ENCODE peak calls at places on chromosomes 5 and 9, in six cellular contexts. One of them, this sample, is unnamed. For H3K4me1, the result is how much of the 10 kb centered on the place peaks cover.

GRCh38 chr5:72817076-72817476 is 615 bp downstream of the TNPO1 start:
- DNase-seq in right cardiac atrium: peak
- DNase-seq in IMR-90: peak
- DNase-seq in esophagus squamous epithelium: no peak
- DNase-seq in heart right ventricle: peak
- DNase-seq in neuronal stem cell: no peak
- DNase-seq in this sample: peak

GRCh38 chr5:76257897-76258296 is 145.2 kb upstream of the IQGAP2 start:
- DNase-seq in right cardiac atrium: no peak
- DNase-seq in IMR-90: no peak
- DNase-seq in esophagus squamous epithelium: no peak
- DNase-seq in heart right ventricle: no peak
- DNase-seq in neuronal stem cell: no peak
- DNase-seq in this sample: no peak

GRCh38 chr5:178335287-178336030 is 102.9 kb upstream of the PHYKPL start:
- DNase-seq in right cardiac atrium: no peak
- DNase-seq in IMR-90: no peak
- DNase-seq in esophagus squamous epithelium: no peak
- DNase-seq in heart right ventricle: no peak
- DNase-seq in neuronal stem cell: no peak
- DNase-seq in this sample: no peak

GRCh38 chr5:15500326-15500958 is 462 bp downstream of the FBXL7 start:
- DNase-seq in right cardiac atrium: peak
- DNase-seq in IMR-90: peak
- DNase-seq in esophagus squamous epithelium: no peak
- DNase-seq in heart right ventricle: peak
- DNase-seq in neuronal stem cell: peak
- DNase-seq in this sample: no peak

GRCh38 chr5:122093415-122093814 is 15.4 kb upstream of the LOX start:
- DNase-seq in right cardiac atrium: no peak
- DNase-seq in IMR-90: peak
- DNase-seq in esophagus squamous epithelium: no peak
- DNase-seq in heart right ventricle: no peak
- DNase-seq in neuronal stem cell: no peak
- DNase-seq in this sample: no peak

GRCh38 chr5:60437308-60437707 is 262.7 kb downstream of the DEPDC1B start:
- DNase-seq in right cardiac atrium: no peak
- DNase-seq in IMR-90: no peak
- DNase-seq in esophagus squamous epithelium: no peak
- DNase-seq in heart right ventricle: no peak
- DNase-seq in neuronal stem cell: no peak
- DNase-seq in this sample: no peak

GRCh38 chr5:33257807-33258491 is 182.8 kb upstream of the TARS1 start:
- DNase-seq in right cardiac atrium: no peak
- DNase-seq in IMR-90: peak
- DNase-seq in esophagus squamous epithelium: no peak
- DNase-seq in heart right ventricle: no peak
- DNase-seq in neuronal stem cell: no peak
- DNase-seq in this sample: no peak

GRCh38 chr5:61767231-61768080 is 435.4 kb downstream of the ZSWIM6 start:
- DNase-seq in right cardiac atrium: no peak
- DNase-seq in IMR-90: no peak
- DNase-seq in esophagus squamous epithelium: no peak
- DNase-seq in heart right ventricle: no peak
- DNase-seq in neuronal stem cell: no peak
- DNase-seq in this sample: no peak

GRCh38 chr5:95946451-95946850 is 15.2 kb downstream of the ELL2 start:
- DNase-seq in right cardiac atrium: no peak
- DNase-seq in IMR-90: no peak
- DNase-seq in esophagus squamous epithelium: no peak
- DNase-seq in heart right ventricle: no peak
- DNase-seq in neuronal stem cell: no peak
- DNase-seq in this sample: no peak

GRCh38 chr9:110626109-110626829 is 42.3 kb upstream of the MUSK start:
- DNase-seq in right cardiac atrium: no peak
- DNase-seq in IMR-90: peak
- DNase-seq in esophagus squamous epithelium: no peak
- DNase-seq in heart right ventricle: no peak
- DNase-seq in neuronal stem cell: no peak
- DNase-seq in this sample: no peak

GRCh38 chr5:176537608-176538504 is 654 bp upstream of the RNF44 start:
- DNase-seq in right cardiac atrium: peak
- DNase-seq in IMR-90: peak
- DNase-seq in esophagus squamous epithelium: peak
- DNase-seq in heart right ventricle: peak
- DNase-seq in neuronal stem cell: peak
- DNase-seq in this sample: peak

GRCh38 chr5:176536902-176537607 is at the start of gene RNF44:
- DNase-seq in right cardiac atrium: peak
- DNase-seq in IMR-90: peak
- DNase-seq in esophagus squamous epithelium: peak
- DNase-seq in heart right ventricle: peak
- DNase-seq in neuronal stem cell: peak
- DNase-seq in this sample: peak

GRCh38 chr5:176538985-176539384 is 1.8 kb upstream of the RNF44 start:
- DNase-seq in right cardiac atrium: no peak
- DNase-seq in IMR-90: no peak
- DNase-seq in esophagus squamous epithelium: no peak
- DNase-seq in heart right ventricle: no peak
- DNase-seq in neuronal stem cell: no peak
- DNase-seq in this sample: no peak

GRCh38 chr5:176540476-176540899 is 3.3 kb upstream of the RNF44 start:
- DNase-seq in right cardiac atrium: no peak
- DNase-seq in IMR-90: no peak
- DNase-seq in esophagus squamous epithelium: no peak
- DNase-seq in heart right ventricle: no peak
- DNase-seq in neuronal stem cell: no peak
- DNase-seq in this sample: no peak

GRCh38 chr5:176538505-176538806 is 1.3 kb upstream of the RNF44 start:
- DNase-seq in right cardiac atrium: no peak
- DNase-seq in IMR-90: no peak
- DNase-seq in esophagus squamous epithelium: no peak
- DNase-seq in heart right ventricle: no peak
- DNase-seq in neuronal stem cell: no peak
- DNase-seq in this sample: no peak
- H3K4me3 ChIP-seq in right cardiac atrium: no peak
- H3K4me3 ChIP-seq in IMR-90: no peak
- H3K4me3 ChIP-seq in esophagus squamous epithelium: no peak
- H3K4me3 ChIP-seq in heart right ventricle: peak
- H3K4me3 ChIP-seq in neuronal stem cell: peak
- H3K4me3 ChIP-seq in this sample: peak

GRCh38 chr9:94885854-94886447 is 159.5 kb downstream of the AOPEP start:
- DNase-seq in right cardiac atrium: no peak
- DNase-seq in IMR-90: no peak
- DNase-seq in esophagus squamous epithelium: no peak
- DNase-seq in heart right ventricle: no peak
- DNase-seq in neuronal stem cell: no peak
- DNase-seq in this sample: no peak
- H3K4me1 ChIP-seq in right cardiac atrium: under half
- H3K4me1 ChIP-seq in IMR-90: under half
- H3K4me1 ChIP-seq in esophagus squamous epithelium: under half
- H3K4me1 ChIP-seq in heart right ventricle: half or more
- H3K4me1 ChIP-seq in neuronal stem cell: under half
- H3K4me1 ChIP-seq in this sample: under half

DNA sequence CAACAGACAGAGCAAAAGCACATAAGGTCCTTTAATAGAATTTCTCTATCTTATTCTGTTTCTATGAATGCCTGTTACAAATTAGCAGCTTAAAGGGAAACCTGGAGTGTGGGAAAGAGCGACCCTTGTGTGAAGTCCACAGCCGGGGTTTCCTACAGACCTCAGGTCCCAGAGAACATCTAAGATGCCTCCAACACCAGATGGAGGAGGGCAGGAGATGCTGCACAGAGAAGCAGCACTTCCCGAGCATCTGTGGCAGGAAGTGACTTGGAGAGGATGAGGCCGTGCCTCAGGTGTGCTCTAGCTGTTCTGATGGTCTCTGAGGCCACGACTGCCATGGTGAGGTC is 26.8 kb downstream of the IRF1 start:
- DNase-seq in right cardiac atrium: no peak
- DNase-seq in IMR-90: no peak
- DNase-seq in esophagus squamous epithelium: no peak
- DNase-seq in heart right ventricle: no peak
- DNase-seq in neuronal stem cell: no peak
- DNase-seq in this sample: no peak
- H3K4me3 ChIP-seq in right cardiac atrium: no peak
- H3K4me3 ChIP-seq in IMR-90: no peak
- H3K4me3 ChIP-seq in esophagus squamous epithelium: peak
- H3K4me3 ChIP-seq in heart right ventricle: no peak
- H3K4me3 ChIP-seq in neuronal stem cell: no peak
- H3K4me3 ChIP-seq in this sample: peak

DNA sequence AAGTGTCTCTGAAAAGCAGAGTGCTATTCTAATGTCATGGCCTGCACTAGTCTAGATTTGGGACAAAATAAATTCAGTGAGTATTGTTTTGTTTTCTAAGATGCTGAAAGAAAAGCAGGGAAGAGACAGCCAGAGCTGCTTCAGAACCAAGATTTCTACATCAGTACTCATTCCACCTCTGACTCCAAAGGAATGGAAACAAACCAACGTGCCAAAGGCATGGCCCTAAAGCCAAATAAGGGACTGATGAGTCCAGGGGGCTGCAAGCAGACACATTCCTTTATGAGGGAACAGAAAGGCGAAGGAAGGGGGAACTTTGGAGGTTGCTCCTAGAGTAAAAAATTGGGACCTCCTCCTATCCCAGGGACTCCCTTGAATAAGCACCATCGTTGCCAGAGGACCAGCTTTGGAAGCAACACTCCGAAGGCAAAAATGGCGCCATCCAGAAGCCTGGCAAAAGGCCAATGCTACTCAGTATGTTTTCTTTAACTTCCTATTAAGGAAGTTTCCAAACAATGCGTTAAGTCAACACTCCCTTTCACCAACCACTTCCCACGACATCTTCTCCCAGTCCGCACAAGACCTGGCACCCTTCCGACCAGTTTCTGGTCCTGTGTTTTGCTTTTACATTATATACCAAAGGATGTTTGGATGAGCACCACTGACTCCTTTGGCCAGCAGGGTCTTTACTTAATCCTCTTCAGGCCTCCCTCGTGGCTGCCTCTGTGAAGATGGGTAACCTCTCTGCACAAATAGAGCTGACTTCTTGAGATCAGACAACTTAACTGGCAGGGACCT is 31.6 kb downstream of the ADAM19 start:
- DNase-seq in right cardiac atrium: peak
- DNase-seq in IMR-90: peak
- DNase-seq in esophagus squamous epithelium: no peak
- DNase-seq in heart right ventricle: no peak
- DNase-seq in neuronal stem cell: no peak
- DNase-seq in this sample: no peak
- H3K4me1 ChIP-seq in right cardiac atrium: under half
- H3K4me1 ChIP-seq in IMR-90: half or more
- H3K4me1 ChIP-seq in esophagus squamous epithelium: under half
- H3K4me1 ChIP-seq in heart right ventricle: half or more
- H3K4me1 ChIP-seq in neuronal stem cell: under half
- H3K4me1 ChIP-seq in this sample: under half

GRCh38 chr5:160165137-160166068 is 46.2 kb upstream of the PWWP2A start:
- DNase-seq in right cardiac atrium: peak
- DNase-seq in IMR-90: peak
- DNase-seq in esophagus squamous epithelium: peak
- DNase-seq in heart right ventricle: peak
- DNase-seq in neuronal stem cell: peak
- DNase-seq in this sample: no peak
- H3K4me3 ChIP-seq in right cardiac atrium: no peak
- H3K4me3 ChIP-seq in IMR-90: peak
- H3K4me3 ChIP-seq in esophagus squamous epithelium: no peak
- H3K4me3 ChIP-seq in heart right ventricle: no peak
- H3K4me3 ChIP-seq in neuronal stem cell: no peak
- H3K4me3 ChIP-seq in this sample: no peak

DNA sequence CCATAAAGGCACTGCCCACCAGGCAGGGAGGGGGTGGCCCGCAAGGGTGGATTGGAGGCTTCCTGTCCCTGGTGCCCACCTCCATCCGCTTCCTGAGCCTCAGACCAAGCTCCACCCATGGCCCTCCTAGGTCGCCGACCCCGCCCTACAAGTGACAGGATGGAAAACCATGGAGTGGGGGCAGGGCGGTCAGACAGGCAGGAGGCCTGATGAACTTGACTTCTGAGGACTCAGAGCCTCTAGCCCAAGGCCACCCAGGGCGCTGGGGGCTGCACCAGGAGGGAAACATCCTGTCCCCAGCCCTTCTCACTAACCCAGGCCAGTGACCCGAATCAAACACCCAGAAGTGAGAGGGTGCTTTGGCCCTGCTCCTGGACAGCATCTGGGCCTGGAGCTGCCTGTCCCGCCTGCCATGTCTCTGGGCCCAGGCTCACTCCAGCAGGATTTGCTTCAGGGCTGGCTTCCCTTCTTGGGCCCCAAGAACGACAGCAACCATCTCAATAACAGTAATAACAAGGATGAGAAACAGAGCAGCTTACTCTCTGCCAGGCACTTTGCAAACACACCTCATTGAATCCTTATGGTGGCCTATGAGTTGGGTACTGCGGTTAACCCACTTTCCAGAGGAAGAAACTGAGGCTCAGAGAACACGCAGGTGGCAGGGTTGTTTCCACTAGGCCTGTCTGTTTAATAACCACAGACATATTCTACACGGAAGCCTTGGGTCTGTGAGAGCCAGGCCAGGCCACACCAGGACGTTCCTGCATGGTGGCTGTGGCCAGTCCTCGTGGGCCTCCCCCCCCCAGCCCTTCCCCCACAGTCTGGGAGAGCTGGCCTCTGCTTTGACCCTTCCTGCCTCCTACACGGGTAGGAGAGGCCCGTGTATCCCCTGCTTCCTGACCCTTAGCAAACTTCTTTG is 4.4 kb upstream of the ST6GALNAC6 start:
- DNase-seq in right cardiac atrium: peak
- DNase-seq in IMR-90: no peak
- DNase-seq in esophagus squamous epithelium: no peak
- DNase-seq in heart right ventricle: peak
- DNase-seq in neuronal stem cell: no peak
- DNase-seq in this sample: peak
- H3K4me1 ChIP-seq in right cardiac atrium: under half
- H3K4me1 ChIP-seq in IMR-90: under half
- H3K4me1 ChIP-seq in esophagus squamous epithelium: under half
- H3K4me1 ChIP-seq in heart right ventricle: half or more
- H3K4me1 ChIP-seq in neuronal stem cell: under half
- H3K4me1 ChIP-seq in this sample: half or more

GRCh38 chr5:172707285-172708182 is 63.5 kb downstream of the DUSP1 start:
- DNase-seq in right cardiac atrium: peak
- DNase-seq in IMR-90: peak
- DNase-seq in esophagus squamous epithelium: no peak
- DNase-seq in heart right ventricle: no peak
- DNase-seq in neuronal stem cell: no peak
- DNase-seq in this sample: peak
- H3K4me3 ChIP-seq in right cardiac atrium: no peak
- H3K4me3 ChIP-seq in IMR-90: no peak
- H3K4me3 ChIP-seq in esophagus squamous epithelium: no peak
- H3K4me3 ChIP-seq in heart right ventricle: no peak
- H3K4me3 ChIP-seq in neuronal stem cell: no peak
- H3K4me3 ChIP-seq in this sample: no peak

This sample was measured in OCI-LY7.